ENCODE peak calls at places on chromosomes 16 and 17, in eight cellular contexts. One of them, this sample, is unnamed.
A peak's percentile ranks its signal among the peaks of the same experiment; 100 is the strongest.

GRCh38 chr17:2051388-2052237 is 3.3 kb upstream of the HIC1 start:
- DNase-seq in testis: no peak
- DNase-seq in transverse colon: no peak
- DNase-seq in uterus: no peak
- DNase-seq in Peyer's patch: no peak
- DNase-seq in heart left ventricle: no peak
- DNase-seq in GM12878: no peak
- DNase-seq in right lobe of liver: no peak
- DNase-seq in this sample: no peak

GRCh38 chr17:56939869-56940484 is 20.9 kb downstream of the COIL start:
- DNase-seq in testis: no peak
- DNase-seq in transverse colon: no peak
- DNase-seq in uterus: no peak
- DNase-seq in Peyer's patch: no peak
- DNase-seq in heart left ventricle: no peak
- DNase-seq in GM12878: no peak
- DNase-seq in right lobe of liver: no peak
- DNase-seq in this sample: no peak

GRCh38 chr17:60442271-60443201 is 20.2 kb downstream of the CHCT1 start:
- DNase-seq in testis: no peak
- DNase-seq in transverse colon: no peak
- DNase-seq in uterus: no peak
- DNase-seq in Peyer's patch: no peak
- DNase-seq in heart left ventricle: no peak
- DNase-seq in GM12878: no peak
- DNase-seq in right lobe of liver: no peak
- DNase-seq in this sample: no peak

GRCh38 chr17:63378411-63379076 is 67.6 kb downstream of the CYB561 start:
- DNase-seq in testis: no peak
- DNase-seq in transverse colon: no peak
- DNase-seq in uterus: no peak
- DNase-seq in Peyer's patch: no peak
- DNase-seq in heart left ventricle: no peak
- DNase-seq in GM12878: no peak
- DNase-seq in right lobe of liver: no peak
- DNase-seq in this sample: no peak

GRCh38 chr16:679808-680624 is at the start of gene STUB1:
- DNase-seq in testis: peak; percentile 94
- DNase-seq in transverse colon: peak; percentile 92
- DNase-seq in uterus: peak; percentile 90
- DNase-seq in Peyer's patch: peak; percentile 97
- DNase-seq in heart left ventricle: peak; percentile 92
- DNase-seq in GM12878: no peak
- DNase-seq in right lobe of liver: peak; percentile 94
- DNase-seq in this sample: peak; percentile 86

GRCh38 chr16:50274771-50275415 is 8.5 kb downstream of the ADCY7 start:
- DNase-seq in testis: no peak
- DNase-seq in transverse colon: no peak
- DNase-seq in uterus: no peak
- DNase-seq in Peyer's patch: peak; percentile 42
- DNase-seq in heart left ventricle: no peak
- DNase-seq in GM12878: no peak
- DNase-seq in right lobe of liver: peak; percentile 35
- DNase-seq in this sample: no peak

GRCh38 chr17:79513805-79514535 is 96.9 kb downstream of the RBFOX3 start:
- DNase-seq in testis: peak; percentile 70
- DNase-seq in transverse colon: no peak
- DNase-seq in uterus: no peak
- DNase-seq in Peyer's patch: no peak
- DNase-seq in heart left ventricle: no peak
- DNase-seq in GM12878: no peak
- DNase-seq in right lobe of liver: no peak
- DNase-seq in this sample: no peak

GRCh38 chr17:78777886-78778285 is 4.2 kb downstream of the CYTH1 start:
- DNase-seq in testis: no peak
- DNase-seq in transverse colon: no peak
- DNase-seq in uterus: no peak
- DNase-seq in Peyer's patch: peak; percentile 1
- DNase-seq in heart left ventricle: no peak
- DNase-seq in GM12878: no peak
- DNase-seq in right lobe of liver: no peak
- DNase-seq in this sample: no peak

GRCh38 chr16:82957212-82957611 is 330.4 kb downstream of the CDH13 start:
- DNase-seq in testis: no peak
- DNase-seq in transverse colon: no peak
- DNase-seq in uterus: no peak
- DNase-seq in Peyer's patch: no peak
- DNase-seq in heart left ventricle: no peak
- DNase-seq in GM12878: no peak
- DNase-seq in right lobe of liver: no peak
- DNase-seq in this sample: no peak

GRCh38 chr17:48540213-48540612 is 4.7 kb downstream of the HOXB2 start:
- DNase-seq in testis: no peak
- DNase-seq in transverse colon: no peak
- DNase-seq in uterus: no peak
- DNase-seq in Peyer's patch: no peak
- DNase-seq in heart left ventricle: no peak
- DNase-seq in GM12878: no peak
- DNase-seq in right lobe of liver: no peak
- DNase-seq in this sample: no peak

GRCh38 chr16:50282010-50282538 is 15.7 kb downstream of the ADCY7 start:
- DNase-seq in testis: peak; percentile 58
- DNase-seq in transverse colon: peak; percentile 84
- DNase-seq in uterus: no peak
- DNase-seq in Peyer's patch: no peak
- DNase-seq in heart left ventricle: peak; percentile 71
- DNase-seq in GM12878: peak; percentile 86
- DNase-seq in right lobe of liver: peak; percentile 87
- DNase-seq in this sample: peak; percentile 37

GRCh38 chr16:62041401-62041800 is 5.2 kb upstream of the CDH8 start:
- DNase-seq in testis: peak; percentile 67
- DNase-seq in transverse colon: no peak
- DNase-seq in uterus: no peak
- DNase-seq in Peyer's patch: no peak
- DNase-seq in heart left ventricle: no peak
- DNase-seq in GM12878: no peak
- DNase-seq in right lobe of liver: no peak
- DNase-seq in this sample: no peak

GRCh38 chr17:43695968-43696865 is 34.5 kb upstream of the MEOX1 start:
- DNase-seq in testis: peak; percentile 49
- DNase-seq in transverse colon: no peak
- DNase-seq in uterus: no peak
- DNase-seq in Peyer's patch: no peak
- DNase-seq in heart left ventricle: peak; percentile 60
- DNase-seq in GM12878: no peak
- DNase-seq in right lobe of liver: no peak
- DNase-seq in this sample: no peak

GRCh38 chr16:86383488-86384262 is 126.7 kb upstream of the FOXF1 start:
- DNase-seq in testis: no peak
- DNase-seq in transverse colon: no peak
- DNase-seq in uterus: no peak
- DNase-seq in Peyer's patch: no peak
- DNase-seq in heart left ventricle: no peak
- DNase-seq in GM12878: no peak
- DNase-seq in right lobe of liver: no peak
- DNase-seq in this sample: peak; percentile 40

GRCh38 chr16:11142951-11143740 is 112.9 kb downstream of the SOCS1 start:
- DNase-seq in testis: no peak
- DNase-seq in transverse colon: no peak
- DNase-seq in uterus: no peak
- DNase-seq in Peyer's patch: peak; percentile 19
- DNase-seq in heart left ventricle: no peak
- DNase-seq in GM12878: no peak
- DNase-seq in right lobe of liver: no peak
- DNase-seq in this sample: no peak

GRCh38 chr17:72702998-72703397 is 389.5 kb downstream of the SLC39A11 start:
- DNase-seq in testis: no peak
- DNase-seq in transverse colon: no peak
- DNase-seq in uterus: no peak
- DNase-seq in Peyer's patch: no peak
- DNase-seq in heart left ventricle: no peak
- DNase-seq in GM12878: no peak
- DNase-seq in right lobe of liver: no peak
- DNase-seq in this sample: no peak

GRCh38 chr16:23584186-23585076 is 11.7 kb downstream of the NDUFAB1 start:
- DNase-seq in testis: no peak
- DNase-seq in transverse colon: no peak
- DNase-seq in uterus: no peak
- DNase-seq in Peyer's patch: no peak
- DNase-seq in heart left ventricle: no peak
- DNase-seq in GM12878: no peak
- DNase-seq in right lobe of liver: no peak
- DNase-seq in this sample: no peak

GRCh38 chr17:48597775-48598631 is 4.4 kb upstream of the HOXB5 start:
- DNase-seq in testis: no peak
- DNase-seq in transverse colon: peak; percentile 87
- DNase-seq in uterus: peak; percentile 56
- DNase-seq in Peyer's patch: peak; percentile 90
- DNase-seq in heart left ventricle: no peak
- DNase-seq in GM12878: no peak
- DNase-seq in right lobe of liver: no peak
- DNase-seq in this sample: peak; percentile 46

DNA sequence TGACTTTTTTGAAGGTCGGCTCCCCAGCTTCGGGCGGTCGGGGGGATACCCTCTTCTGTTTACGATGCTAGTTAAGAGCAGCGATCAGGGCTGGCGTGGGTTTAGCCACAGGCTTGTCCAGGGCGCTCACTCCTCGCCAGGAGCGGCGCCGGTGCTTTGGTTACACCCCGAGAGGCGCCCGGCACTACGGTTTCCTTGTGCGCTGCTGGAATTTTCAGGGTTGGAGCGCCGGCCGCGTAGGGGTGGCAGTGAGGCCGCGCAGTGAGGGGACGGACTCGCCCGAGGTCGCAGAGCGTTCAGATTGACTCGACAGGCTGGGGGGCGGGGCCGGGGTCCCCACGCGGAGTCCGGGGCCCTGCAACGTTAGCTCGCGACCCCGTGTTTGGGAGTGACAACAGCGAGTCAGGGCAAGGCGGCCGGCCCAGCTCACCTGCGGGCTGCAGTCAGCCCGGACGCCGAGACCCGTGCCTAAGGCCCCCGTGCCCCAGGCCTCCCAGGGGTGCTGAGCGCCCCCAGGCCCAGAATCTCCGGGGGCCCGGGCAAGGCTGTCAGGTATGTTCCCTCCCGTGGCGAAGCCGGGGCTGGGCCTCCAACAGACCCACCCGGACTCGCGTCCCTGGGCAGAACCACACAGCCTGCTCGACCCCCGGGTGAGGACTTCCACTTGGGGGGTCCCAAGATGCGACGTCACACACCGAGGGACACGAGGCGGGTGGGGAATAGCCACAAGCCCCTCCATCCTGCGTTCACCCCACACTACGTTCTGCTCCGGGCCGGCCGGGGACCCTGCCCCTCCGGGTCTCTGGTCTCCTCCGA is 1.3 kb upstream of the ACTG1 start:
- DNase-seq in testis: peak; percentile 69
- DNase-seq in transverse colon: peak; percentile 66
- DNase-seq in uterus: peak; percentile 69
- DNase-seq in Peyer's patch: peak; percentile 84
- DNase-seq in heart left ventricle: peak; percentile 74
- DNase-seq in GM12878: no peak
- DNase-seq in right lobe of liver: peak; percentile 75
- DNase-seq in this sample: peak; percentile 75
- TF ChIP-seq POLR2A in testis: no peak
- TF ChIP-seq POLR2A in transverse colon: peak; percentile 71
- TF ChIP-seq POLR2A in uterus: no peak
- TF ChIP-seq POLR2A in Peyer's patch: peak; percentile 55
- TF ChIP-seq POLR2A in heart left ventricle: no peak
- TF ChIP-seq POLR2A in GM12878: peak; percentile 67
- TF ChIP-seq POLR2A in right lobe of liver: no peak
- TF ChIP-seq POLR2A in this sample: peak; percentile 62

GRCh38 chr17:4310349-4311060 is 46.7 kb upstream of the ANKFY1 start:
- DNase-seq in testis: peak; percentile 43
- DNase-seq in transverse colon: no peak
- DNase-seq in uterus: no peak
- DNase-seq in Peyer's patch: no peak
- DNase-seq in heart left ventricle: peak; percentile 61
- DNase-seq in GM12878: no peak
- DNase-seq in right lobe of liver: peak; percentile 63
- DNase-seq in this sample: peak; percentile 59
- H3K27ac ChIP-seq in testis: no peak overlapping the region
- H3K27ac ChIP-seq in transverse colon: no peak overlapping the region
- H3K27ac ChIP-seq in uterus: no peak overlapping the region
- H3K27ac ChIP-seq in Peyer's patch: no peak overlapping the region
- H3K27ac ChIP-seq in heart left ventricle: peak overlapping the region; percentile 54
- H3K27ac ChIP-seq in GM12878: no peak overlapping the region
- H3K27ac ChIP-seq in right lobe of liver: no peak overlapping the region
- H3K27ac ChIP-seq in this sample: peak overlapping the region; percentile 17

DNA sequence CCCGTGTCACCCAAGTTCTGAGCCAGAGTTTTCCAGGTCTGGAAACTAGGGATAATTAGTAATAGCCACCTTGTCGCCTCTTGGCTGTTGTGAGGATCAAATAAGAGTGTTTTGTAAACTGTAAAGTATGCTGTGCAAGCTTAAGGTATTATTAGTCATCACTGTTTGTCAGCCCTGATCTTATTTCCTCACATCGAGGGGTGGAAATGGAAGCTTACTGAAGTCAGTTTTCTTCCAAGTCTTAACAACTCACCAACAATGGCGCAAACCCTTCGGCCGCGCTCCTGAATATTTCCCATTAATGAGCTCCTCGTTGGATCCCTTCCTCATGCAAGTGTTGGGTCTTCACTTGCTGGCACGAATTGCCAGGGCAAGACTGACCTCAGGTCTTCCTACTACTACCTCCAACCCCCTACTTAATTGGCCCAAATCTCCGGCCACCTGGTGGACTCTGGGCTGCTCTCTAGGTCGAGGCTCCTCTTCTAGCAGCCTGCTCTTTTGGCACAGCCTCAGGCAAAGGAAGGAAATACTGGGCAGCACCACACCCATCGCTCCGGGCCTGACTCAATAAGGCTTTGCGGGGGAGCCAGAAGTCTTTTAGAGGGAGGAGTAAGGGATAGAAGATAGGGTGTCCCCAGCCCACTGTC is 874 bp upstream of the SLC35B1 start:
- DNase-seq in testis: peak; percentile 23
- DNase-seq in transverse colon: no peak
- DNase-seq in uterus: peak; percentile 36
- DNase-seq in Peyer's patch: no peak
- DNase-seq in heart left ventricle: no peak
- DNase-seq in GM12878: no peak
- DNase-seq in right lobe of liver: no peak
- DNase-seq in this sample: no peak
- H3K4me3 ChIP-seq in testis: peak overlapping the region; percentile 86
- H3K4me3 ChIP-seq in transverse colon: peak overlapping the region; percentile 83
- H3K4me3 ChIP-seq in uterus: peak overlapping the region; percentile 12
- H3K4me3 ChIP-seq in Peyer's patch: peak overlapping the region; percentile 93
- H3K4me3 ChIP-seq in heart left ventricle: peak overlapping the region; percentile 99
- H3K4me3 ChIP-seq in GM12878: no peak overlapping the region
- H3K4me3 ChIP-seq in right lobe of liver: peak overlapping the region; percentile 92
- H3K4me3 ChIP-seq in this sample: no peak overlapping the region

DNA sequence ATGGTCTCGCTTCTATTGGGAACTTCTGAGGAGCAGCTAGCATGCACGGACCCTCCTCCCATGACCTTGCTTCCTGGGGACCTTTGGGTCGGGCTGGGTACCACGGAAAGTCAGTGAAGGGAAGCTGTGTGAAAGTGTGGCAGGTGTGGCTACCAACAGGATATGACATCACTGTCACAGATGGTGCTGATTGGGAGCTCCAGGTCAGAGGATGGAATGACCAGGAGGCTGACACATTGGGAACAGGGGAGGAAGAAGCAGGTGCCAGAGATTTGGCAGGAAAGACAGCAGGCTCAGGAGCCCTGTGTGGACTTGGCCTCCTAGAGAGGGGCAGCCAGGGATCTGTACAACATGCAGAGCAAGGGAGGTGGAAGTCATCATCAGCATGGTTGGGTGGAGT is 34.0 kb downstream of the CPNE2 start:
- DNase-seq in testis: no peak
- DNase-seq in transverse colon: no peak
- DNase-seq in uterus: no peak
- DNase-seq in Peyer's patch: no peak
- DNase-seq in heart left ventricle: no peak
- DNase-seq in GM12878: no peak
- DNase-seq in right lobe of liver: no peak
- DNase-seq in this sample: no peak
- TF ChIP-seq POLR2A in testis: no peak
- TF ChIP-seq POLR2A in transverse colon: no peak
- TF ChIP-seq POLR2A in uterus: no peak
- TF ChIP-seq POLR2A in Peyer's patch: no peak
- TF ChIP-seq POLR2A in heart left ventricle: no peak
- TF ChIP-seq POLR2A in GM12878: no peak
- TF ChIP-seq POLR2A in right lobe of liver: no peak
- TF ChIP-seq POLR2A in this sample: no peak